ENCODE peak calls at places on chromosomes 4 and X, in five cellular contexts. V, D, J, A and I are unnamed samples.

GRCh38 chr4:38503689-38504395 is 160.2 kb upstream of the KLF3 start:
- DNase-seq in A (no peak), V (no peak), J (no peak), D (no peak), I (no peak)

GRCh38 chrX:119201570-119201969 is 34.5 kb upstream of the PGRMC1 start:
- DNase-seq in A (no peak), V (no peak), D (no peak), J (no peak), I (no peak)

GRCh38 chr4:41963105-41963504 is 18.5 kb upstream of the DCAF4L1 start:
- DNase-seq in A (no peak), V (no peak), D (no peak), J (no peak), I (no peak)

GRCh38 chr4:153409412-153409811 is 56.7 kb upstream of the TMEM131L start:
- DNase-seq in V (no peak), D (peak; percentile 80), A (peak; percentile 53), J (no peak), I (no peak)

GRCh38 chr4:154013576-154013975 is 224.7 kb upstream of the SFRP2 start:
- DNase-seq in J (no peak), A (no peak), D (no peak), V (no peak), I (no peak)

GRCh38 chrX:40151211-40152172 is 53.7 kb upstream of the BCOR start:
- DNase-seq in A (peak; percentile 24), V (peak; percentile 43), J (no peak), D (no peak), I (peak; percentile 60)

GRCh38 chr4:174669278-174669677 is 147.0 kb upstream of the HPGD start:
- DNase-seq in V (no peak), A (peak; percentile 7), J (no peak), D (peak; percentile 79), I (no peak)

GRCh38 chr4:77994194-77994721 is 62.9 kb upstream of the FRAS1 start:
- DNase-seq in V (no peak), J (no peak), D (peak; percentile 58), A (peak; percentile 47), I (no peak)

GRCh38 chrX:56499372-56499771 is 64.1 kb upstream of the UBQLN2 start:
- DNase-seq in A (no peak), D (no peak), V (no peak), J (no peak), I (no peak)

GRCh38 chrX:72498782-72499181 is 73.9 kb downstream of the HDAC8 start:
- DNase-seq in J (no peak), A (no peak), D (no peak), V (no peak), I (no peak)